ENCODE peak calls at places on chromosomes 4 and X, in eight cellular contexts. T, L, V, F, K, Q, I and E are unnamed samples.
A peak's percentile ranks its signal among the peaks of the same experiment; 100 is the strongest.

GRCh38 chrX:49282647-49283011 is 13.0 kb downstream of the PPP1R3F start:
- DNase-seq in T (no peak), L (no peak), V (peak; percentile 49), F (no peak), K (no peak), Q (no peak), I (no peak), E (no peak)

GRCh38 chrX:43679778-43680177 is 23.7 kb downstream of the MAOA start:
- DNase-seq in T (peak; percentile 50), L (no peak), V (peak; percentile 64), F (no peak), K (no peak), Q (no peak), I (no peak), E (no peak)

GRCh38 chrX:35890699-35891098 is 28.8 kb upstream of the CFAP47 start:
- DNase-seq in T (peak; percentile 69), L (no peak), V (peak; percentile 41), F (peak; percentile 4), K (no peak), Q (no peak), I (peak; percentile 44), E (peak; percentile 18)

GRCh38 chr4:7207791-7208231 is 15.5 kb downstream of the SORCS2 start:
- DNase-seq in T (no peak), L (no peak), V (peak; percentile 58), F (no peak), K (no peak), Q (no peak), I (no peak), E (no peak)

GRCh38 chr4:101685126-101685525 is 105.4 kb upstream of the BANK1 start:
- DNase-seq in T (no peak), L (no peak), V (no peak), F (no peak), K (no peak), Q (no peak), I (no peak), E (no peak)

GRCh38 chrX:1595711-1596060 is 4.3 kb downstream of the AKAP17A start:
- DNase-seq in T (no peak), L (no peak), V (no peak), F (no peak), K (no peak), Q (no peak), I (peak; percentile 44), E (no peak)

GRCh38 chrX:32582729-32583128 is 628.6 kb downstream of the DMD start:
- DNase-seq in T (no peak), L (no peak), V (no peak), F (no peak), K (no peak), Q (no peak), I (no peak), E (no peak)

GRCh38 chr4:52701207-52701606 is 42.1 kb upstream of the USP46 start:
- DNase-seq in T (no peak), L (no peak), V (no peak), F (no peak), K (no peak), Q (no peak), I (no peak), E (no peak)

GRCh38 chr4:138301536-138301935 is 59.4 kb upstream of the SLC7A11 start:
- DNase-seq in T (no peak), L (no peak), V (no peak), F (no peak), K (no peak), Q (no peak), I (no peak), E (no peak)

GRCh38 chr4:6393066-6393465 is 79.3 kb downstream of the PPP2R2C start:
- DNase-seq in T (no peak), L (no peak), V (no peak), F (no peak), K (no peak), Q (no peak), I (no peak), E (no peak)

GRCh38 chrX:154791467-154791866 is 13.8 kb downstream of the MPP1 start:
- DNase-seq in T (no peak), L (no peak), V (no peak), F (no peak), K (no peak), Q (no peak), I (no peak), E (no peak)

GRCh38 chr4:26032142-26032541 is 118.1 kb downstream of the SMIM20 start:
- DNase-seq in T (peak; percentile 58), L (no peak), V (no peak), F (no peak), K (no peak), Q (no peak), I (no peak), E (no peak)

GRCh38 chr4:145779319-145779801 is 99.4 kb downstream of the C4orf51 start:
- DNase-seq in T (no peak), L (no peak), V (no peak), F (no peak), K (no peak), Q (no peak), I (no peak), E (no peak)

GRCh38 chrX:119655125-119655524 is 37.8 kb downstream of the SEPTIN6 start:
- DNase-seq in T (peak; percentile 21), L (peak; percentile 21), V (peak; percentile 91), F (no peak), K (no peak), Q (no peak), I (no peak), E (peak; percentile 22)

GRCh38 chr4:121408-122084 is 2.8 kb upstream of the ZNF718 start:
- DNase-seq in T (no peak), L (no peak), V (no peak), F (no peak), K (no peak), Q (no peak), I (no peak), E (no peak)

GRCh38 chr4:120616-121015 is 3.7 kb upstream of the ZNF718 start:
- DNase-seq in T (no peak), L (no peak), V (no peak), F (no peak), K (no peak), Q (no peak), I (no peak), E (no peak)

GRCh38 chr4:125833-126232 is 1.5 kb downstream of the ZNF718 start:
- DNase-seq in T (no peak), L (no peak), V (no peak), F (no peak), K (no peak), Q (no peak), I (no peak), E (no peak)

GRCh38 chr4:125085-125820 is 952 bp downstream of the ZNF718 start:
- DNase-seq in T (peak; percentile 1), L (peak; percentile 40), V (peak; percentile 37), F (peak; percentile 36), K (no peak), Q (no peak), I (peak; percentile 73), E (peak; percentile 43)

GRCh38 chr4:124275-125081 is at the start of gene ZNF718:
- DNase-seq in T (peak; percentile 89), L (peak; percentile 93), V (peak; percentile 98), F (peak; percentile 95), K (peak; percentile 97), Q (peak; percentile 85), I (peak; percentile 94), E (peak; percentile 89)
- H3K9me3 ChIP-seq in T (peaks cover 15% of the 10 kb centered on the region), L (peaks cover 23% of the 10 kb centered on the region), V (no peaks in the 10 kb centered on the region), F (no peaks in the 10 kb centered on the region), K (peaks cover 29% of the 10 kb centered on the region), Q (peaks cover 61% of the 10 kb centered on the region), I (no peaks in the 10 kb centered on the region), E (peaks cover 3% of the 10 kb centered on the region)

GRCh38 chr4:14025891-14026290 is 398.4 kb upstream of the BOD1L1 start:
- DNase-seq in T (no peak), L (no peak), V (no peak), F (no peak), K (no peak), Q (no peak), I (no peak), E (no peak)
- H3K9me3 ChIP-seq in T (no peaks in the 10 kb centered on the region), L (no peaks in the 10 kb centered on the region), V (no peaks in the 10 kb centered on the region), F (no peaks in the 10 kb centered on the region), K (no peaks in the 10 kb centered on the region), Q (no peaks in the 10 kb centered on the region), I (no peaks in the 10 kb centered on the region), E (no peaks in the 10 kb centered on the region)

GRCh38 chrX:153673398-153674218 is at the start of gene PNCK:
- DNase-seq in T (no peak), L (no peak), V (no peak), F (no peak), K (no peak), Q (no peak), I (no peak), E (no peak)

GRCh38 chrX:153669901-153670731 is 3.5 kb downstream of the PNCK start:
- DNase-seq in T (no peak), L (no peak), V (no peak), F (no peak), K (no peak), Q (no peak), I (no peak), E (no peak)

GRCh38 chrX:153670748-153671588 is 2.6 kb downstream of the PNCK start:
- DNase-seq in T (no peak), L (no peak), V (no peak), F (no peak), K (no peak), Q (no peak), I (no peak), E (no peak)

GRCh38 chrX:153672531-153673397 is 849 bp downstream of the PNCK start:
- DNase-seq in T (no peak), L (no peak), V (peak; percentile 28), F (no peak), K (no peak), Q (no peak), I (no peak), E (no peak)

DNA sequence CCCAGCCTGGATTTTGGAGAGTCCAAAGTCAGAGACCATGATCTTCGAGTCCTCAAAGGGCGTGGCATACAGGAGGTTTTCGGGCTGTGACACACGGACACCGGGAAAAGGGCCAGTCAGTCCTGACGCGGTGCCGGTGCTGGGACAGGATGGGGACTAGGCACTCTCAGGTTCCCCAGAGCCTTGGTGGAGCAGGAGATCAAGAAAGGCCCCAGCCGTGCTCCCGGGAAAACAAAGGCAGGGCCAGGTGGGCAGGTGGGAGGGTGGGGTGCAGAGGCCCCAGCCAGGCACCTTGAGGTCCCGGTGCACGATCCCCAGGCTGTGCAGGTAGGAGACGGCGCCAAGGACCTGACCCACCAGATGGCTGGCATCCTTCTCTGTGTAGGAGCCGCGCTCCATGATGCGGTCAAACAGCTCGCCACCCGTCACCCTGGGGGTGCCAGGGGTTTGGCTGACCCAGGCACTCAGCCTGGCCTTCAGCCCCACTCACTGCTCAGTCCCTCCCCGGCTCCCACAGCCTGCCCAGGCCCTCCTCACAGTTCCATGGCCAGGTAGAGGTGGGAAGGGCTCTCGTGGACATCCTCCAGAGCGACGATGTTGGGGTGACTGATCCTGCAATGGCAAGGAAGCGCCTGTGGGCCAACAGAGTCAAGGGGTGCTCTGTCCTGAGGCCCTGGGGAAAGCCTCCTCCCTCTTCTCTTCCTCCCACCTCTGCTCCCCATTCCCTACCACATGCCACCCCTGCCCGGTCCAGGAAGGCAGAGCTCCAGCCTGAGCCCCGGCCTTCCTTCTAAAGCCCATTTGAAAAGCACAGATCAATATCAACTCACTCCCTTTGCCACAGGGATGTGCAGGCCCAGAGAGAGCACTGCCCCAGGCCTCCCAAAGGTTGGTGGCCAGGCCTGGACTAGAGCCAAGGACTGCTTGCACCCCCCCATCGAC is 1.8 kb downstream of the PNCK start:
- DNase-seq in T (no peak), L (no peak), V (no peak), F (no peak), K (no peak), Q (no peak), I (no peak), E (no peak)
- H3K9me3 ChIP-seq in T (no peaks in the 10 kb centered on the region), L (no peaks in the 10 kb centered on the region), V (no peaks in the 10 kb centered on the region), F (no peaks in the 10 kb centered on the region), K (no peaks in the 10 kb centered on the region), Q (no peaks in the 10 kb centered on the region), I (no peaks in the 10 kb centered on the region), E (no peaks in the 10 kb centered on the region)

GRCh38 chr4:33914386-33914785 is 2329.9 kb downstream of the ARAP2 start:
- DNase-seq in T (no peak), L (no peak), V (no peak), F (no peak), K (no peak), Q (no peak), I (no peak), E (no peak)
- H3K9me3 ChIP-seq in T (peaks cover 8% of the 10 kb centered on the region), L (peaks cover 36% of the 10 kb centered on the region), V (peaks cover 3% of the 10 kb centered on the region), F (no peaks in the 10 kb centered on the region), K (no peaks in the 10 kb centered on the region), Q (peaks cover 5% of the 10 kb centered on the region), I (no peaks in the 10 kb centered on the region), E (peaks cover 51% of the 10 kb centered on the region)